ENCODE peak calls at places on chromosomes 6 and 20, in four cellular contexts. M is NCI-H2081, E is suprapubic skin, G is IMR-90. W is an unnamed sample.

GRCh38 chr6:169976301-169977081 is 225.1 kb downstream of the ERMARD start:
- DNase-seq in M (no peak), E (peak), G (no peak), W (no peak)

GRCh38 chr6:21824431-21825180 is 231.1 kb downstream of the SOX4 start:
- DNase-seq in M (peak), E (no peak), G (peak), W (no peak)

GRCh38 chr6:19697744-19698290 is 139.4 kb upstream of the ID4 start:
- DNase-seq in M (no peak), E (no peak), G (peak), W (no peak)

GRCh38 chr6:166270706-166271375 is 37.4 kb downstream of the PRR18 start:
- DNase-seq in M (no peak), E (no peak), G (no peak), W (no peak)

GRCh38 chr6:7911345-7911725 is 747 bp upstream of the TXNDC5 start:
- DNase-seq in M (peak), E (no peak), G (no peak), W (no peak)

GRCh38 chr6:109121411-109121810 is 26.1 kb downstream of the CEP57L1 start:
- DNase-seq in M (no peak), E (no peak), G (no peak), W (no peak)

GRCh38 chr20:45338121-45339030 is 9.8 kb downstream of the SDC4 start:
- DNase-seq in M (no peak), E (no peak), G (no peak), W (no peak)

GRCh38 chr6:30861257-30862048 is 22.9 kb upstream of the DDR1 start:
- DNase-seq in M (no peak), E (no peak), G (no peak), W (no peak)

GRCh38 chr6:33945931-33946330 is 142.1 kb upstream of the MLN start:
- DNase-seq in M (no peak), E (no peak), G (no peak), W (no peak)

GRCh38 chr6:108591040-108591816 is 30.5 kb downstream of the FOXO3 start:
- DNase-seq in M (no peak), E (no peak), G (peak), W (no peak)

GRCh38 chr20:61599061-61599930 is 347.2 kb downstream of the CDH4 start:
- DNase-seq in M (no peak), E (no peak), G (no peak), W (no peak)

GRCh38 chr20:51462566-51463276 is 79.8 kb downstream of the NFATC2 start:
- DNase-seq in M (no peak), E (peak), G (peak), W (no peak)

GRCh38 chr6:137975058-137975940 is 108.2 kb downstream of the TNFAIP3 start:
- DNase-seq in M (no peak), E (no peak), G (peak), W (peak)

GRCh38 chr6:63910863-63911665 is 275.5 kb downstream of the PHF3 start:
- DNase-seq in M (no peak), E (no peak), G (no peak), W (peak)

GRCh38 chr6:91631227-91631626 is 1044.4 kb upstream of the MAP3K7 start:
- DNase-seq in M (no peak), E (no peak), G (no peak), W (no peak)

GRCh38 chr6:107115695-107116327 is 496 bp upstream of the BEND3 start:
- DNase-seq in M (peak), E (peak), G (no peak), W (peak)

GRCh38 chr6:147000545-147001488 is 203.4 kb upstream of the STXBP5 start:
- DNase-seq in M (no peak), E (no peak), G (peak), W (no peak)

W was measured in NCI-H1694 treated with DMSO at 0.1 percent for 48 hours.